ENCODE peak calls at places on chromosome 3, in six cellular contexts. U is uterus; C is fibroblast of lung; F is fibroblast of the aortic adventitia; O is CD8-positive, alpha-beta T cell; M is adrenal gland. Y is an unnamed sample.

GRCh38 chr3:33134026-33134625 is 20.3 kb downstream of the CRTAP start:
- DNase-seq in U (no peak), C (no peak), F (no peak), O (no peak), M (peak; percentile 53), Y (peak; percentile 47)

GRCh38 chr3:10303105-10303504 is 10.4 kb upstream of the GHRL start:
- DNase-seq in U (no peak), C (no peak), F (no peak), O (no peak), M (no peak), Y (no peak)

GRCh38 chr3:66885326-66886000 is 112.6 kb upstream of the KBTBD8 start:
- DNase-seq in U (no peak), C (peak; percentile 69), F (peak; percentile 66), O (no peak), M (no peak), Y (peak; percentile 38)

GRCh38 chr3:87390821-87391220 is 114.4 kb upstream of the POU1F1 start:
- DNase-seq in U (no peak), C (no peak), F (no peak), O (no peak), M (no peak), Y (no peak)

GRCh38 chr3:32937331-32937730 is 14.1 kb upstream of the CCR4 start:
- DNase-seq in U (no peak), C (no peak), F (no peak), O (no peak), M (no peak), Y (no peak)

GRCh38 chr3:43484926-43485488 is 136.8 kb downstream of the ANO10 start:
- DNase-seq in U (no peak), C (no peak), F (no peak), O (no peak), M (no peak), Y (no peak)

GRCh38 chr3:164393171-164393570 is 685.1 kb downstream of the SI start:
- DNase-seq in U (no peak), C (no peak), F (no peak), O (no peak), M (no peak), Y (no peak)

GRCh38 chr3:127791221-127791913 is 30.9 kb downstream of the MGLL start:
- DNase-seq in U (no peak), C (peak; percentile 81), F (peak; percentile 39), O (no peak), M (no peak), Y (peak; percentile 77)

GRCh38 chr3:149536429-149536828 is 61.9 kb downstream of the TM4SF4 start:
- DNase-seq in U (peak; percentile 48), C (peak; percentile 39), F (peak; percentile 62), O (no peak), M (peak; percentile 88), Y (no peak)

GRCh38 chr3:149541091-149541491 is 66.6 kb downstream of the TM4SF4 start:
- DNase-seq in U (no peak), C (peak; percentile 26), F (peak; percentile 53), O (no peak), M (no peak), Y (no peak)

GRCh38 chr3:149542375-149543312 is 68.1 kb downstream of the TM4SF4 start:
- DNase-seq in U (no peak), C (no peak), F (peak; percentile 54), O (no peak), M (no peak), Y (no peak)

GRCh38 chr3:149538371-149538770 is 63.9 kb downstream of the TM4SF4 start:
- DNase-seq in U (no peak), C (no peak), F (no peak), O (no peak), M (no peak), Y (no peak)

GRCh38 chr3:149539491-149539890 is 65.0 kb downstream of the TM4SF4 start:
- DNase-seq in U (no peak), C (no peak), F (peak; percentile 58), O (no peak), M (no peak), Y (no peak)
- H3K4me3 ChIP-seq in U (no peak overlapping the region), C (no peak overlapping the region), F (no peak overlapping the region), O (no peak overlapping the region), M (no peak overlapping the region), Y (no peak overlapping the region)

GRCh38 chr3:76753599-76753998 is 286.3 kb upstream of the ROBO2 start:
- DNase-seq in U (no peak), C (peak; percentile 42), F (no peak), O (no peak), M (no peak), Y (no peak)
- TF ChIP-seq CTCF in U (no peak), C (peak; percentile 69), F (no peak), O (no peak), M (no peak), Y (no peak)

GRCh38 chr3:122646146-122646988 is 34.3 kb upstream of the PARP14 start:
- DNase-seq in U (no peak), C (peak; percentile 18), F (peak; percentile 33), O (no peak), M (no peak), Y (no peak)

GRCh38 chr3:122640437-122640999 is 40.1 kb upstream of the PARP14 start:
- DNase-seq in U (no peak), C (peak; percentile 36), F (no peak), O (no peak), M (no peak), Y (no peak)

GRCh38 chr3:122642935-122643334 is 37.7 kb upstream of the PARP14 start:
- DNase-seq in U (no peak), C (no peak), F (no peak), O (no peak), M (no peak), Y (no peak)
- H3K4me3 ChIP-seq in U (no peak overlapping the region), C (no peak overlapping the region), F (no peak overlapping the region), O (no peak overlapping the region), M (no peak overlapping the region), Y (no peak overlapping the region)

GRCh38 chr3:45055411-45056143 is 29.5 kb downstream of the CLEC3B start:
- DNase-seq in U (no peak), C (peak; percentile 94), F (peak; percentile 75), O (no peak), M (no peak), Y (peak; percentile 84)
- TF ChIP-seq CTCF in U (no peak), C (peak; percentile 2), F (no peak), O (no peak), M (no peak), Y (peak; percentile 10)

DNA sequence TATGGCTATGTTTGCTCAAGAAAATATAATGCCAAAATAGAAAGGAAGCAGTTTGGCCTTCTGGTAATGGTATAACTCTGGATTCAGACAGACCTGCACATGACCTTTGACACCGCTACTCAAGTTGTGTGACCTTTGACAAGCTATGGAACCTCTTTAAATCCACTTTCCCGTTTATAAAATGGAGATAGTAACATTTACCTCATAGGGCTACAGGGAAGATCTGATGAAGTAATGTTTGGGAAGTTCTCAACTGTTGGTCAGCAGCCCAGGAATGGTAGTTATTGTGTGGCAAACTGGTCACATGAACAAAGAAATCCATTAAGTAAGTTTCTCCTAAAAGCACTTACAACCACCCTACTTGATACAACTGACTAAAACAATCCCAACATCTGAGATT is 95.1 kb upstream of the PHLDB2 start:
- DNase-seq in U (no peak), C (peak; percentile 77), F (peak; percentile 90), O (no peak), M (no peak), Y (peak; percentile 77)
- H3K4me3 ChIP-seq in U (no peak overlapping the region), C (no peak overlapping the region), F (no peak overlapping the region), O (no peak overlapping the region), M (no peak overlapping the region), Y (no peak overlapping the region)

GRCh38 chr3:150049317-150049716 is 78.6 kb upstream of the PFN2 start:
- DNase-seq in U (no peak), C (peak; percentile 63), F (no peak), O (no peak), M (no peak), Y (peak; percentile 38)
- TF ChIP-seq CTCF in U (no peak), C (no peak), F (no peak), O (no peak), M (no peak), Y (no peak)

GRCh38 chr3:64560802-64561502 is 126.8 kb downstream of the ADAMTS9 start:
- DNase-seq in U (peak; percentile 36), C (peak; percentile 52), F (peak; percentile 9), O (no peak), M (no peak), Y (peak; percentile 41)
- H3K4me3 ChIP-seq in U (peak overlapping the region; percentile 22), C (peak overlapping the region; percentile 38), F (no peak overlapping the region), O (no peak overlapping the region), M (no peak overlapping the region), Y (peak overlapping the region; percentile 27)

Y was measured in fibroblast of mammary gland.